ENCODE peak calls at places on chromosomes 4 and X, in nine cellular contexts. H is SK-N-SH; O is GM20000; F is T-helper 1 cell; X is choroid plexus epithelial cell; C is head of caudate nucleus; W is AG10803; R is CD8-positive, alpha-beta T cell; Y is iris pigment epithelial cell. E is an unnamed sample.

GRCh38 chr4:52661966-52662705 is 3.0 kb upstream of the USP46 start:
- DNase-seq in W (peak), F (no peak), C (no peak), R (no peak), X (no peak), O (no peak), H (no peak), Y (no peak), E (no peak)

GRCh38 chrX:21800344-21800770 is 39.1 kb upstream of the MBTPS2 start:
- DNase-seq in X (peak), O (no peak), Y (peak), C (no peak), W (peak), H (no peak), F (no peak), R (no peak), E (no peak)

GRCh38 chr4:122819708-122820449 is 6.8 kb upstream of the FGF2 start:
- DNase-seq in O (no peak), Y (peak), W (peak), H (no peak), F (no peak), R (no peak), X (peak), C (no peak), E (no peak)

GRCh38 chr4:74237425-74237966 is 70.8 kb upstream of the EPGN start:
- DNase-seq in H (no peak), W (no peak), Y (no peak), X (no peak), C (no peak), O (no peak), R (no peak), F (no peak), E (no peak)

GRCh38 chr4:173505924-173506779 is 23.9 kb downstream of the HAND2 start:
- DNase-seq in H (peak), C (no peak), Y (peak), W (peak), X (peak), R (no peak), F (no peak), O (peak), E (no peak)

GRCh38 chr4:149158852-149159251 is 656.8 kb downstream of the IQCM start:
- DNase-seq in Y (peak), O (no peak), R (no peak), X (peak), H (no peak), W (peak), F (no peak), C (no peak), E (no peak)

GRCh38 chr4:25108556-25108955 is 51.7 kb downstream of the SEPSECS start:
- DNase-seq in O (no peak), Y (no peak), H (no peak), R (no peak), C (no peak), X (no peak), F (no peak), W (no peak), E (no peak)

GRCh38 chrX:49264460-49264859 is at the start of gene FOXP3:
- DNase-seq in R (no peak), H (no peak), W (no peak), O (no peak), Y (no peak), C (no peak), F (no peak), X (no peak), E (no peak)

GRCh38 chr4:38980903-38981676 is 51.1 kb downstream of the TMEM156 start:
- DNase-seq in F (no peak), H (peak), X (peak), C (no peak), O (peak), Y (peak), R (no peak), W (peak), E (no peak)

GRCh38 chr4:184441461-184442392 is 32.6 kb downstream of the IRF2 start:
- DNase-seq in W (peak), X (no peak), F (no peak), O (no peak), C (no peak), Y (no peak), R (no peak), H (no peak), E (no peak)

GRCh38 chr4:2318476-2318875 is 56.6 kb upstream of the MXD4 start:
- DNase-seq in Y (no peak), H (no peak), X (no peak), O (no peak), C (no peak), R (no peak), W (no peak), F (no peak), E (no peak)